ENCODE peak calls at places on chromosomes 16 and 17, in four cellular contexts. K is NCI-H1436, Z is cardiac septum, U is brain microvascular endothelial cell. G is an unnamed sample.

GRCh38 chr17:60229189-60229802 is 79.5 kb downstream of the CA4 start:
- DNase-seq in U (no peak), K (peak), Z (no peak), G (peak)

GRCh38 chr16:23587726-23588125 is 8.4 kb downstream of the NDUFAB1 start:
- DNase-seq in U (peak), Z (no peak), K (no peak), G (peak)

GRCh38 chr16:85220125-85220839 is 108.0 kb upstream of the CIBAR2 start:
- DNase-seq in U (peak), Z (peak), K (peak), G (no peak)

GRCh38 chr17:50037321-50038107 is 18.4 kb upstream of the ITGA3 start:
- DNase-seq in K (no peak), U (peak), Z (no peak), G (no peak)

GRCh38 chr16:54422159-54422558 is 135.6 kb upstream of the IRX3 start:
- DNase-seq in K (no peak), U (no peak), Z (no peak), G (no peak)

GRCh38 chr17:4623249-4623648 is 18.2 kb downstream of the ALOX15 start:
- DNase-seq in U (peak), Z (no peak), K (no peak), G (no peak)

GRCh38 chr16:57514891-57515600 is 21.3 kb downstream of the CCDC102A start:
- DNase-seq in Z (no peak), K (no peak), U (no peak), G (peak)

GRCh38 chr17:35028531-35029262 is 34.8 kb downstream of the RFFL start:
- DNase-seq in K (no peak), Z (no peak), U (no peak), G (no peak)

GRCh38 chr16:64933890-64934289 is 188.0 kb downstream of the CDH11 start:
- DNase-seq in K (no peak), Z (no peak), U (peak), G (no peak)

GRCh38 chr16:68298907-68299515 is 11.7 kb downstream of the SLC7A6OS start:
- DNase-seq in K (no peak), Z (peak), U (peak), G (peak)

GRCh38 chr17:8707232-8707590 is 37.4 kb downstream of the CCDC42 start:
- DNase-seq in K (no peak), Z (no peak), U (no peak), G (no peak)